ENCODE peak calls at places on chromosome 17, in seven cellular contexts. W is ovary; L is mesendoderm; I is fibroblast of lung; F is CD8-positive, alpha-beta T cell; K is uterus; Y is esophagus squamous epithelium. Z is an unnamed sample.

GRCh38 chr17:38868095-38868967 is 1.5 kb upstream of the LASP1 start:
- DNase-seq in W (peak), Y (no peak), F (no peak), K (peak), L (peak), I (peak), Z (no peak)

GRCh38 chr17:48052956-48053757 is 5.0 kb downstream of the NFE2L1 start:
- DNase-seq in K (peak), F (no peak), Y (no peak), W (peak), L (no peak), I (no peak), Z (no peak)

GRCh38 chr17:12953126-12953525 is 64.7 kb downstream of the ELAC2 start:
- DNase-seq in F (no peak), I (no peak), W (no peak), L (no peak), K (no peak), Y (no peak), Z (no peak)

GRCh38 chr17:17985555-17985954 is 12.9 kb downstream of the DRC3 start:
- DNase-seq in K (no peak), F (no peak), Y (no peak), I (no peak), L (peak), W (no peak), Z (no peak)

GRCh38 chr17:40702271-40702670 is 1.3 kb downstream of the KRT24 start:
- DNase-seq in Y (no peak), I (no peak), K (no peak), L (no peak), F (no peak), W (no peak), Z (no peak)

GRCh38 chr17:7293131-7293557 is 1.3 kb downstream of the YBX2 start:
- DNase-seq in K (no peak), Y (no peak), I (no peak), W (no peak), L (no peak), F (no peak), Z (no peak)

GRCh38 chr17:5686246-5686645 is 101.9 kb upstream of the NLRP1 start:
- DNase-seq in K (no peak), I (no peak), F (no peak), L (peak), Y (no peak), W (no peak), Z (no peak)

GRCh38 chr17:59845595-59846390 is 47.0 kb downstream of the TUBD1 start:
- DNase-seq in F (no peak), K (no peak), I (peak), W (no peak), Y (no peak), L (peak), Z (no peak)

GRCh38 chr17:41284546-41284945 is 9.0 kb downstream of the KRTAP9-7 start:
- DNase-seq in K (no peak), I (no peak), W (no peak), Y (no peak), F (no peak), L (no peak), Z (no peak)

GRCh38 chr17:349666-350065 is 2.9 kb downstream of the RPH3AL start:
- DNase-seq in K (no peak), I (no peak), L (no peak), F (no peak), Y (no peak), W (no peak), Z (no peak)

GRCh38 chr17:81509687-81510523 is 2.7 kb downstream of the ACTG1 start:
- DNase-seq in K (no peak), W (no peak), L (no peak), F (peak), I (no peak), Y (no peak), Z (no peak)

GRCh38 chr17:8862213-8863056 is 5.0 kb downstream of the PIK3R6 start:
- DNase-seq in L (no peak), F (no peak), K (no peak), W (no peak), I (no peak), Y (no peak), Z (no peak)

GRCh38 chr17:39150795-39151679 is at the start of gene PLXDC1:
- DNase-seq in F (peak), I (no peak), Y (no peak), W (no peak), K (no peak), L (no peak), Z (no peak)

GRCh38 chr17:75689441-75689873 is 22.3 kb downstream of the SAP30BP start:
- DNase-seq in L (peak), I (no peak), F (peak), Y (no peak), W (no peak), K (no peak), Z (no peak)

GRCh38 chr17:73987395-73987794 is 216.1 kb upstream of the RPL38 start:
- DNase-seq in L (no peak), Y (no peak), K (no peak), W (no peak), F (no peak), I (no peak), Z (no peak)

GRCh38 chr17:38421224-38421841 is 6.9 kb upstream of the ARHGAP23 start:
- DNase-seq in Y (no peak), K (no peak), F (no peak), L (no peak), W (no peak), I (peak), Z (no peak)

GRCh38 chr17:14744716-14745115 is 443.8 kb downstream of the HS3ST3B1 start:
- DNase-seq in L (no peak), F (no peak), I (no peak), K (no peak), W (no peak), Y (no peak), Z (no peak)

GRCh38 chr17:15232517-15232915 is 32.6 kb downstream of the PMP22 start:
- DNase-seq in Y (no peak), I (no peak), F (no peak), L (peak), W (no peak), K (no peak), Z (no peak)

GRCh38 chr17:78532922-78533640 is 44.1 kb downstream of the DNAH17 start:
- DNase-seq in Y (no peak), L (no peak), F (no peak), I (peak), K (no peak), W (no peak), Z (no peak)

GRCh38 chr17:38914741-38915638 is 10.4 kb upstream of the LASP1NB start:
- DNase-seq in Y (no peak), W (peak), K (no peak), I (no peak), F (no peak), L (peak), Z (no peak)

GRCh38 chr17:9273334-9274118 is 252.2 kb downstream of the NTN1 start:
- DNase-seq in I (peak), F (no peak), W (peak), L (no peak), K (peak), Y (no peak), Z (no peak)

GRCh38 chr17:7587420-7587786 is 2.5 kb downstream of the SOX15 start:
- DNase-seq in F (no peak), L (no peak), W (no peak), K (no peak), I (peak), Y (no peak), Z (no peak)

GRCh38 chr17:27558842-27559505 is 72.0 kb upstream of the LGALS9 start:
- DNase-seq in F (no peak), W (no peak), K (no peak), I (no peak), Y (no peak), L (no peak), Z (no peak)

GRCh38 chr17:17819561-17819995 is 17.2 kb downstream of the SREBF1 start:
- DNase-seq in F (peak), K (peak), W (no peak), I (peak), Y (no peak), L (peak), Z (no peak)

GRCh38 chr17:77961741-77962140 is 3.2 kb downstream of the TNRC6C start:
- DNase-seq in Y (no peak), W (no peak), L (no peak), F (no peak), I (peak), K (no peak), Z (no peak)

GRCh38 chr17:3723188-3723555 is 531 bp upstream of the HASPIN start:
- DNase-seq in Y (no peak), I (no peak), K (no peak), F (no peak), W (no peak), L (no peak), Z (no peak)
- H3K27ac ChIP-seq in Y (peak), I (peak), K (peak), F (peak), W (peak), L (no peak), Z (peak)

GRCh38 chr17:45106101-45106500 is 26.2 kb downstream of the PLCD3 start:
- DNase-seq in Y (no peak), K (no peak), F (no peak), I (no peak), W (no peak), L (no peak), Z (no peak)
- H3K27ac ChIP-seq in Y (no peak), K (no peak), F (no peak), I (no peak), W (no peak), L (no peak), Z (no peak)

DNA sequence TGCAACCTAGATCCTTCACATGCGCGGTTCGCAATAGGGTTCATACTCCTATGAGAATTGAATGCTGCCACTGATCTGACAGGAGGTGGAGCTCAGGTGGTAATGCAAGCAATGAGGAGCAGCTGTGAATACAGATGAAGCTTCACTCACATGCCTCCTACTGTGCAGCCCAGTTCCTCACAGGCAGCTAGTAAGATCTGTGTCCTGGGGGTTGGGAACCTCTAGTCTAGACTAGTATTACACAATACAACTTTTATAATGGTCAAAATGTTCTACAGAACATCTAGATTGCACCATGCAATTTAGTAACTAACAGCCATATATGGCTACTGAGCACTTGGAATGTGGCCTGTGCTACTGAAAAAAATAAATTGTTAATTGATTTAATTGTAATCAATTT is 26.7 kb downstream of the ABCA5 start:
- DNase-seq in K (no peak), F (no peak), L (no peak), I (no peak), Y (no peak), W (no peak), Z (no peak)
- H3K27ac ChIP-seq in K (no peak), F (no peak), L (no peak), I (no peak), Y (no peak), W (no peak), Z (no peak)

GRCh38 chr17:1989135-1989534 is 36.0 kb downstream of the RTN4RL1 start:
- DNase-seq in L (no peak), W (no peak), F (no peak), I (peak), Y (no peak), K (peak), Z (no peak)
- H3K27ac ChIP-seq in L (no peak), W (no peak), F (no peak), I (peak), Y (peak), K (no peak), Z (no peak)